ENCODE peak calls at places on chromosomes 13 and 19, in six cellular contexts. C is OCI-LY7, O is PC-9, J is hepatocyte, K is MM.1S, E is SK-N-SH. Q is an unnamed sample. For H3K9me2, the result is how much of the 10 kb centered on the place peaks cover.

GRCh38 chr13:69683921-69684663 is 423.5 kb upstream of the ATXN8OS start:
- DNase-seq in J (peak), E (no peak), C (no peak), O (no peak), K (peak), Q (no peak)

GRCh38 chr13:98504029-98504351 is 72.9 kb downstream of the STK24 start:
- DNase-seq in K (no peak), C (no peak), E (no peak), J (no peak), O (no peak), Q (no peak)

GRCh38 chr19:14138576-14139265 is 2.3 kb upstream of the ASF1B start:
- DNase-seq in C (no peak), J (no peak), O (no peak), K (no peak), E (no peak), Q (no peak)

GRCh38 chr19:1566392-1567115 is 1.6 kb downstream of the MEX3D start:
- DNase-seq in O (no peak), E (peak), J (peak), K (no peak), C (no peak), Q (peak)

GRCh38 chr13:24127116-24127631 is 33.3 kb upstream of the SPATA13 start:
- DNase-seq in O (peak), E (no peak), J (peak), K (no peak), C (no peak), Q (no peak)

GRCh38 chr19:58328999-58329398 is 2.2 kb downstream of the ZSCAN22 start:
- DNase-seq in K (no peak), O (no peak), E (peak), C (peak), J (no peak), Q (peak)

GRCh38 chr19:47541507-47541906 is 26.6 kb upstream of the NAPA start:
- DNase-seq in K (no peak), C (no peak), J (no peak), O (no peak), E (no peak), Q (no peak)

GRCh38 chr13:28492527-28493367 is 2.2 kb downstream of the FLT1 start:
- DNase-seq in O (no peak), E (no peak), J (no peak), C (no peak), K (no peak), Q (peak)

GRCh38 chr19:6481541-6482342 is at the start of gene DENND1C:
- DNase-seq in E (peak), O (no peak), C (peak), J (peak), K (peak), Q (peak)

GRCh38 chr13:61148691-61149332 is 266.8 kb downstream of the PCDH20 start:
- DNase-seq in O (no peak), K (no peak), J (no peak), C (no peak), E (no peak), Q (no peak)

GRCh38 chr19:37905936-37906867 is at the start of gene WDR87:
- DNase-seq in O (peak), C (peak), J (peak), K (peak), E (peak), Q (peak)

GRCh38 chr19:1673645-1674292 is 21.4 kb upstream of the TCF3 start:
- DNase-seq in C (no peak), J (no peak), O (no peak), E (peak), K (no peak), Q (no peak)

GRCh38 chr19:35216026-35216832 is 12.3 kb downstream of the FAM187B start:
- DNase-seq in E (no peak), J (no peak), K (peak), O (no peak), C (peak), Q (no peak)

GRCh38 chr13:49538404-49538803 is 42.7 kb downstream of the PHF11 start:
- DNase-seq in C (no peak), J (no peak), E (no peak), O (no peak), K (no peak), Q (no peak)

GRCh38 chr13:22432690-22433089 is 748.1 kb upstream of the SGCG start:
- DNase-seq in K (peak), C (peak), J (no peak), O (no peak), E (no peak), Q (no peak)

GRCh38 chr19:28960986-28961705 is 251.8 kb downstream of the UQCRFS1 start:
- DNase-seq in J (no peak), C (no peak), K (no peak), O (no peak), E (no peak), Q (no peak)

GRCh38 chr19:18496980-18497256 is 25.0 kb downstream of the ELL start:
- DNase-seq in K (no peak), C (no peak), E (no peak), O (peak), J (no peak), Q (no peak)

GRCh38 chr19:18495204-18495911 is 26.5 kb downstream of the ELL start:
- DNase-seq in E (peak), K (no peak), O (no peak), C (no peak), J (no peak), Q (no peak)

GRCh38 chr19:18494267-18494607 is 27.6 kb downstream of the ELL start:
- DNase-seq in K (no peak), C (no peak), E (no peak), J (no peak), O (no peak), Q (no peak)

GRCh38 chr19:18493440-18494266 is 28.2 kb downstream of the ELL start:
- DNase-seq in E (no peak), J (no peak), C (no peak), O (no peak), K (no peak), Q (no peak)

GRCh38 chr19:18496167-18496979 is 25.5 kb downstream of the ELL start:
- DNase-seq in K (peak), J (no peak), O (peak), E (no peak), C (no peak), Q (no peak)
- TF ChIP-seq CTCF in K (no peak), J (no peak), O (no peak), E (no peak), C (no peak), Q (no peak)

GRCh38 chr13:40583738-40584137 is 82.7 kb downstream of the FOXO1 start:
- DNase-seq in K (no peak), O (no peak), J (no peak), E (no peak), C (no peak), Q (no peak)

GRCh38 chr13:40589285-40590109 is 76.9 kb downstream of the FOXO1 start:
- DNase-seq in O (no peak), E (no peak), J (no peak), K (peak), C (peak), Q (no peak)

GRCh38 chr13:40588101-40588500 is 78.3 kb downstream of the FOXO1 start:
- DNase-seq in O (no peak), J (no peak), K (no peak), E (no peak), C (no peak), Q (no peak)

GRCh38 chr13:40585911-40586471 is 80.5 kb downstream of the FOXO1 start:
- DNase-seq in O (peak), K (no peak), J (no peak), C (no peak), E (no peak), Q (peak)

GRCh38 chr13:40586886-40587285 is 79.6 kb downstream of the FOXO1 start:
- DNase-seq in O (no peak), E (no peak), C (no peak), K (no peak), J (no peak), Q (no peak)
- H3K9me2 ChIP-seq in O (under half), E (under half), C (under half), K (under half), J (under half), Q (under half)

GRCh38 chr13:101811440-101811839 is 359.0 kb downstream of the ITGBL1 start:
- DNase-seq in O (no peak), E (peak), C (no peak), K (no peak), J (no peak), Q (no peak)
- TF ChIP-seq CTCF in O (no peak), E (no peak), C (no peak), K (no peak), J (no peak), Q (no peak)

DNA sequence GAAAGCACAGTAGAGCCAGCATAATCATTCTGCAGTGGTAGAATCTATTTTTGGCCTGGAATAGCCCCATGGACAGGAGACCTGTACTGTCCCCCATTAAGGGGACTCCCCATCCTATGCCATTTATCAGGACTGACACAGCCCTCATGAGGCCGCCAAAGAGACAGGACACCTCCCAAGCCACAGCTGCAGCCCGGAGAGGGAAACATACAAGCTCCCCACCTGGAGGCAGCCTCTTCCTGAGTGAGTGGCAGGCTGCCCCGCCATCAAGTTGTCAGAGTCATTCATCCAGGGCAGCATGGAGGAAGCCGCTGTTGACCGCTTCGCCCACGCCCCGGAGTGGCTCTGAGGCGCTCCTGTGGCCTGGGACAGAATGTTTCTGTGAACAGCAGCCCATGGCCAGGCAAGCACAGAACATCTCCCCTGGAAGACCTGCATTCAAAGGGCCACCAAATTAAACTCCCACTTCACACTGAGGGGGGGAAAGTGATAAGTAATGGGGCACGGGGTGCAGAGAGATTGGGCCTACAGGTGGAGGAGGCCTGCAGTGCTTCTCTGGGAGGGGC is 111.3 kb downstream of the ZDHHC20 start:
- DNase-seq in C (no peak), E (no peak), O (no peak), K (no peak), J (no peak), Q (peak)
- H3K9me2 ChIP-seq in C (under half), E (under half), O (under half), K (under half), J (under half), Q (under half)

GRCh38 chr19:12141405-12141736 is 1.2 kb upstream of the ZNF20 start:
- DNase-seq in E (no peak), J (no peak), O (no peak), K (no peak), C (no peak), Q (no peak)
- TF ChIP-seq CTCF in E (no peak), J (no peak), O (peak), K (no peak), C (peak), Q (no peak)

GRCh38 chr19:41691268-41691970 is 3.3 kb upstream of the CEACAM7 start:
- DNase-seq in E (peak), C (no peak), K (peak), O (no peak), J (no peak), Q (peak)
- H3K9me2 ChIP-seq in E (under half), C (under half), K (under half), O (under half), J (under half), Q (under half)

DNA sequence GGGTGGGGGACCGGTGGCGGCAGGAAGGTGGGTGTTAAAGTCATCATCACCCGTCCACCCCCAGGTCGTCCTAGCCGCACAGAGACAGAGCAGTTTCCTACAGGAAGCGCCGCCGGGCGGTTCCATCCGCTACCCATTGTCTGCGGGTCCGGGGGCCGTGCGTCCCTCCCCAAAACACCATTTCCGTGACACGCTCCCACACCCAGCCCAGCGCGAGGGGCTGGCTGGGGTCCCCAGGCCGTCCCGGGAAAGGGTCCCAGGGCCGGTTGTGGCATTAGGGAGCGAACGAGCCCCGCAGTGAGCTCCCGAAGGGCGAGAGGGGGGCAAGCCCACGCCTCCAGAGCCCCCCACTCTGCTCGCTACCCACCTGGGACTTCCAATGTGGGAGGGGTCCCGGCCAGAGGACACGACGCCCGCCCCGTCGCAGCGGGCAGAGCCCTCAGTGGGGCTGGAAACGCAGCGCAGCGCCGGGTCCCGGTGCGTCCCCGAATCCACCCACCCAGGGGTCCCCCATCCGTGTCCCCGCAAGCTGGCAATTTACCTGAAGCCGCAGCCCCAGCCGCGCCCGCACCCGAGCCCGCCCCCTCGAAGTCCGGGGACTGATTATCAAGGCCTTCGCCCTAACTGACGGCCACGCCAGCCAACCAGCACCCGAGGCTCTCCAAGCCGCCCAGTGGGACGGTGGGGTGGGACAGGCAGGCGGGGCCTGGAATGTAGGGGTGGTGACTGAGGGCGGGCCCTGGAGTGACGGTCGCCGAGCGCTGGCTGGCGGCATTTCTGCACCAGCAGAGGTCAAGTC is at the start of gene KANK3:
- DNase-seq in J (peak), C (peak), O (peak), E (peak), K (peak), Q (peak)
- TF ChIP-seq CTCF in J (no peak), C (no peak), O (no peak), E (no peak), K (no peak), Q (no peak)

GRCh38 chr13:101876951-101877350 is 424.5 kb downstream of the ITGBL1 start:
- DNase-seq in O (no peak), E (no peak), K (no peak), C (no peak), J (no peak), Q (no peak)
- H3K9me2 ChIP-seq in O (under half), E (under half), K (under half), C (under half), J (under half), Q (under half)